ENCODE peak calls at places on chromosomes 11 and 22, in ten cellular contexts. F is left lung; H is HCT116; B is right atrium auricular region; S is adipocyte; I is CD8-positive, alpha-beta memory T cell; G is cardiac muscle cell; U is stomach; A is mammary epithelial cell; E is effector memory CD4-positive, alpha-beta T cell. W is an unnamed sample.

GRCh38 chr22:46464701-46465347 is 72.6 kb downstream of the CELSR1 start:
- DNase-seq in B (no peak), I (no peak), E (no peak), H (no peak), U (no peak), F (peak; percentile 69), G (no peak), S (no peak), A (no peak), W (no peak)

GRCh38 chr22:27317961-27318360 is 483.6 kb downstream of the MN1 start:
- DNase-seq in I (no peak), H (no peak), G (no peak), E (no peak), S (no peak), F (no peak), A (peak; percentile 23), B (no peak), U (no peak), W (no peak)

GRCh38 chr11:11577246-11577855 is 44.5 kb downstream of the GALNT18 start:
- DNase-seq in B (peak; percentile 55), E (no peak), I (no peak), F (no peak), G (no peak), H (no peak), A (no peak), U (no peak), S (no peak), W (no peak)

GRCh38 chr11:68337399-68337835 is 25.0 kb downstream of the LRP5 start:
- DNase-seq in H (no peak), I (no peak), E (no peak), G (no peak), A (peak; percentile 62), S (no peak), B (no peak), U (no peak), F (no peak), W (peak; percentile 63)

GRCh38 chr11:19879309-19880087 is 166.9 kb downstream of the NAV2 start:
- DNase-seq in S (no peak), I (no peak), U (no peak), F (no peak), G (no peak), H (no peak), E (no peak), B (no peak), A (no peak), W (no peak)

GRCh38 chr11:126405374-126405773 is 49.9 kb downstream of the ST3GAL4 start:
- DNase-seq in U (peak; percentile 49), A (peak; percentile 21), B (no peak), F (no peak), E (no peak), I (no peak), S (no peak), H (peak; percentile 12), G (no peak), W (no peak)

GRCh38 chr11:71452354-71453020 is 516 bp upstream of the NADSYN1 start:
- DNase-seq in U (peak; percentile 63), S (peak; percentile 2), I (peak; percentile 75), A (no peak), F (no peak), E (peak; percentile 50), H (no peak), B (peak; percentile 73), G (peak; percentile 23), W (no peak)

GRCh38 chr11:75259711-75260110 is 19.1 kb downstream of the TPBGL start:
- DNase-seq in S (no peak), E (no peak), H (no peak), A (no peak), G (no peak), U (no peak), F (no peak), I (no peak), B (no peak), W (no peak)

DNA sequence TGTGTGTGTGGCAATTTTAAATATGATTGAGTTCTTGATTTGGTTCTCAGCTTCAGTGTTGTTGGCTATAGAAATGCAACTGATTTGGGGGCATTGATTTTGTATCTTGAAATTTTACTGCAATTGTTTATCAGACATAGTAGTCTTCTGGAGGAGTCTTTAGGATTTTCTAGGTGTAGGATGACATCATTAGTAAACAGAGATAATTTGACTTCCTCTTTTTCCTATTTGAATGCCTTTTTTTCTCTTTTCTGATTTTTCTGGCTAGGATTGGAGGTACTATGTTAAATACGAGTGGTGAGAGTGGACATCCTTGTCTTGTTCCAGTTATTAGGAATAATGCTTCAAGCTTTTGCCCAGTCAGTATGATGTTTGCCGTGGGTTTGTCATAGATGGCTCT is 124.9 kb downstream of the MSANTD4 start:
- DNase-seq in U (no peak), H (no peak), E (no peak), G (no peak), B (no peak), F (no peak), S (no peak), A (no peak), I (no peak), W (no peak)
- H3K9me3 ChIP-seq in U (no peaks in the 10 kb centered on the region), H (no peaks in the 10 kb centered on the region), E (no peaks in the 10 kb centered on the region), G (no peaks in the 10 kb centered on the region), B (no peaks in the 10 kb centered on the region), F (no peaks in the 10 kb centered on the region), S (peaks cover 6% of the 10 kb centered on the region), A (no peaks in the 10 kb centered on the region), I (no peaks in the 10 kb centered on the region), W (no peaks in the 10 kb centered on the region)

GRCh38 chr11:107293677-107294344 is 163.8 kb downstream of the CWF19L2 start:
- DNase-seq in S (no peak), U (no peak), F (no peak), E (no peak), G (peak; percentile 62), A (no peak), I (no peak), B (no peak), H (no peak), W (no peak)
- H3K4me3 ChIP-seq in S (no peak overlapping the region), U (no peak overlapping the region), F (no peak overlapping the region), E (no peak overlapping the region), G (no peak overlapping the region), A (no peak overlapping the region), I (no peak overlapping the region), B (no peak overlapping the region), H (no peak overlapping the region), W (no peak overlapping the region)

GRCh38 chr11:40202569-40202968 is 1256.9 kb downstream of the LRRC4C start:
- DNase-seq in B (no peak), U (no peak), F (no peak), E (no peak), S (no peak), G (no peak), H (no peak), I (no peak), A (no peak), W (no peak)

GRCh38 chr11:40204228-40204627 is 1255.2 kb downstream of the LRRC4C start:
- DNase-seq in B (no peak), G (no peak), I (no peak), E (no peak), H (no peak), U (no peak), F (no peak), A (no peak), S (no peak), W (no peak)

GRCh38 chr11:40203606-40204005 is 1255.8 kb downstream of the LRRC4C start:
- DNase-seq in I (no peak), S (no peak), E (no peak), A (no peak), B (no peak), U (no peak), G (no peak), H (no peak), F (no peak), W (no peak)
- H3K27me3 ChIP-seq in I (no peaks in the 10 kb centered on the region), S (no peaks in the 10 kb centered on the region), E (no peaks in the 10 kb centered on the region), A (no peaks in the 10 kb centered on the region), B (no peaks in the 10 kb centered on the region), U (no peaks in the 10 kb centered on the region), G (no peaks in the 10 kb centered on the region), H (no peaks in the 10 kb centered on the region), F (no peaks in the 10 kb centered on the region), W (no peaks in the 10 kb centered on the region)

GRCh38 chr22:48632641-48633246 is 1194.9 kb downstream of the BRD1 start:
- DNase-seq in F (peak; percentile 67), A (no peak), H (no peak), B (no peak), E (no peak), G (no peak), S (no peak), I (no peak), U (no peak), W (no peak)

GRCh38 chr22:48629631-48630443 is 1197.8 kb downstream of the BRD1 start:
- DNase-seq in E (no peak), S (no peak), B (no peak), H (no peak), U (no peak), A (no peak), I (no peak), F (peak; percentile 61), G (no peak), W (no peak)

GRCh38 chr22:48630848-48631247 is 1196.8 kb downstream of the BRD1 start:
- DNase-seq in A (no peak), S (no peak), B (no peak), H (no peak), E (no peak), F (no peak), G (no peak), U (no peak), I (no peak), W (no peak)

GRCh38 chr22:48630444-48630777 is 1197.3 kb downstream of the BRD1 start:
- DNase-seq in H (no peak), S (no peak), F (no peak), B (no peak), I (no peak), A (no peak), U (no peak), G (no peak), E (no peak), W (no peak)

DNA sequence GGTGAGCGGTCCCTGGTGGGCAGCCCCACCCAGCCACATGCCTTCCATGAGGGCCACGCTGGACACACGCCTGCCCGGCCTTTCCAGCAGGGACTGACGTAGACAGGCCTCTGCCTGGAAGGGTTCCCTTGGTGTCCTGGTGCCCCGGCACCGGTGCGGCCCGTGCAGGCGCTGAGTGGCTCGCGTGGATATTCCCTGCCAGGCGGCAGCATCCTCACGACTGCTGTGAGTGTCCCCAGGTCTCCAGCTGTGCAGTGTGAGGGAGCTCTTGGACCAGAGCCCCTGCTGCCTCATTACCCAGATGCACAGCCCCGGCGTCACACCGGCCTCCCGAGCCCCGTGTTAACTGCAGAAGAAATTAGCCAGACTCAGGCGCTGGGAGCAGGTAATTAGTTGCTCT is 1196.4 kb downstream of the BRD1 start:
- DNase-seq in B (no peak), F (no peak), I (no peak), G (no peak), S (no peak), H (no peak), A (no peak), U (no peak), E (no peak), W (no peak)
- H3K9me3 ChIP-seq in B (no peaks in the 10 kb centered on the region), F (no peaks in the 10 kb centered on the region), I (no peaks in the 10 kb centered on the region), G (no peaks in the 10 kb centered on the region), S (no peaks in the 10 kb centered on the region), H (no peaks in the 10 kb centered on the region), A (peaks cover 60% of the 10 kb centered on the region), U (no peaks in the 10 kb centered on the region), E (no peaks in the 10 kb centered on the region), W (no peaks in the 10 kb centered on the region)

GRCh38 chr11:119480375-119481020 is 57.5 kb upstream of the THY1 start:
- DNase-seq in E (no peak), A (no peak), F (no peak), G (no peak), H (no peak), B (peak; percentile 42), U (no peak), S (no peak), I (no peak), W (no peak)
- H3K4me3 ChIP-seq in E (no peak overlapping the region), A (no peak overlapping the region), F (no peak overlapping the region), G (no peak overlapping the region), H (no peak overlapping the region), B (no peak overlapping the region), U (no peak overlapping the region), S (no peak overlapping the region), I (no peak overlapping the region), W (no peak overlapping the region)

GRCh38 chr11:44915621-44916020 is 35.1 kb downstream of the TP53I11 start:
- DNase-seq in S (no peak), E (no peak), U (no peak), G (no peak), A (no peak), H (no peak), F (peak; percentile 80), I (no peak), B (no peak), W (no peak)
- H3K27me3 ChIP-seq in S (peaks cover 57% of the 10 kb centered on the region), E (no peaks in the 10 kb centered on the region), U (no peaks in the 10 kb centered on the region), G (no peaks in the 10 kb centered on the region), A (no peaks in the 10 kb centered on the region), H (no peaks in the 10 kb centered on the region), F (peaks cover 15% of the 10 kb centered on the region), I (no peaks in the 10 kb centered on the region), B (no peaks in the 10 kb centered on the region), W (no peaks in the 10 kb centered on the region)